ENCODE peak calls at places on chromosomes 16 and 17, in ten cellular contexts. U is IMR-90, A is HCT116, P is heart left ventricle, Z is stomach, V is breast epithelium, Q is A549, R is transverse colon, Y is prostate gland, M is spleen. T is an unnamed sample.

GRCh38 chr17:32268734-32269288 is 3.2 kb downstream of the RHBDL3 start:
- DNase-seq in U (no peak), R (no peak), Y (no peak), Z (no peak), Q (no peak), P (no peak), V (no peak), A (no peak), M (peak), T (no peak)

GRCh38 chr17:18877104-18877503 is 19.2 kb downstream of the PRPSAP2 start:
- DNase-seq in M (no peak), V (no peak), R (no peak), Q (peak), P (no peak), U (peak), Y (no peak), Z (no peak), A (no peak), T (no peak)

GRCh38 chr16:53417011-53417410 is 17.3 kb upstream of the RBL2 start:
- DNase-seq in Y (no peak), Q (no peak), A (no peak), P (no peak), Z (no peak), V (no peak), R (no peak), M (no peak), U (peak), T (no peak)

GRCh38 chr16:85384831-85385462 is 228.2 kb upstream of the GSE1 start:
- DNase-seq in R (peak), Z (peak), M (peak), Q (no peak), A (no peak), U (no peak), Y (peak), V (peak), P (peak), T (no peak)

GRCh38 chr17:51487947-51488346 is 227.6 kb downstream of the UTP18 start:
- DNase-seq in P (no peak), R (no peak), Z (no peak), M (no peak), U (no peak), A (peak), Y (no peak), Q (peak), V (no peak), T (no peak)

GRCh38 chr17:73458191-73458590 is 146.4 kb upstream of the CDC42EP4 start:
- DNase-seq in M (no peak), A (no peak), Y (no peak), V (no peak), Q (no peak), Z (no peak), R (no peak), U (no peak), P (no peak), T (no peak)

GRCh38 chr17:69597898-69598692 is 183.6 kb downstream of the MAP2K6 start:
- DNase-seq in Z (no peak), Y (no peak), V (no peak), Q (peak), R (no peak), M (no peak), P (no peak), A (no peak), U (peak), T (no peak)

GRCh38 chr17:82056729-82057621 is 5.3 kb downstream of the GPS1 start:
- DNase-seq in P (peak), Z (no peak), M (peak), Y (no peak), U (no peak), A (no peak), Q (no peak), R (no peak), V (no peak), T (no peak)

GRCh38 chr16:3157229-3158013 is 22.6 kb downstream of the ZNF213 start:
- DNase-seq in V (peak), A (peak), Z (peak), U (peak), M (peak), P (peak), Q (peak), Y (peak), R (peak), T (peak)

GRCh38 chr17:47797797-47798196 is 23.8 kb downstream of the OSBPL7 start:
- DNase-seq in Y (no peak), P (no peak), U (no peak), Q (no peak), A (no peak), R (no peak), Z (no peak), V (no peak), M (no peak), T (no peak)

GRCh38 chr16:4615389-4616046 is 830 bp upstream of the UBALD1 start:
- DNase-seq in Q (no peak), Z (no peak), U (no peak), P (peak), M (peak), R (peak), Y (no peak), V (peak), A (no peak), T (peak)

DNA sequence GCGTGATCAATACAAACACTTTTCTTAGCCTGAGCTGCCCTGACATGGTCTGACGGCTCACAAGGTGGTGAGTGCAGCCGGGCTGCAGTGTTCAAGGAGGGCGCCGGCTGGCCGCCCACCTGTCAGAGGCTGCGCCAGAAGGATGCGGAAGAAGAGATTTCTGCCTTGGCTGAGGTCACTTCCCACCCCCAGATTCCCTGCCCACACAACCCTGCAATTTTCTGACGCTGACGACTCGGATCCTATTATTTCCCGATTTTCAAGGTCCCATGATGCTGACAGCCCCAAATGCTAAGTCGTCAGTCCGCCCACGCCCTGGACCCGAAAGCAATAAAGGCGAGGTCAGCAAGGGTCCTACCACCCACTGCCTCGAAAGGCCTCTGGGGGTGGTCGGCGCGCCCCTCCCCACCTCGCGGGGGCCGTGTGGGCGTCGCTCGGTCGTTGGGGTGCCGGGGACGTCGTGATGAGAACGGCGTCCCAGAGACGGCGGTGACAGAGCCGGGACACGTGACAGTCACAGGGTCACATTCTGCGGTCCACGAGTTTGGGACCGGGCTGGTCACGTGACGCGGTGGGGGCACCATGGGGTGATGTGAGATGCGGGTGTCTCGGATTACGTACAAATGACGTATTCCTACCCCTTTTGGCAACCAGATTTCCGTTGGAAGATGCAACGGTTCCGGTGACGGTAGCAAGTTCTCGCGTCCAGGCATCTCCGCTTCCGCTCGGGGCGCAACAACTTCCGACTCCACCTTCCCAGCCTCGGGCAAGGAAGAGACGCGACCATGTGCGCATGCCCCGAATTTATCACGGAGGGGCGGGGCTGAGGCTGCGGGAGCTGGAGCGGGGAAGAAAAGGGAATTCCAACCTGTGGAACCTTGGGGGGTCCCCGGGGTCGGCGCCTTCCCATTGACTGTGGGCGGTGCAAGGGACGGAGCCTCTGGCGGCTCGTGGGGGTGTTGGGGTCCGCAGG is at the start of gene STX4:
- DNase-seq in M (peak), V (peak), Y (peak), Z (peak), A (peak), P (peak), U (peak), Q (peak), R (peak), T (peak)
- TF ChIP-seq POLR2A in M (peak), V (peak), Y (peak), Z (no peak), A (no peak), P (no peak), U (peak), Q (no peak), R (peak), T (peak)

GRCh38 chr16:167117-167462 is 1.3 kb downstream of the HBM start:
- DNase-seq in V (no peak), U (no peak), Y (no peak), P (no peak), M (no peak), R (no peak), Q (no peak), Z (no peak), A (no peak), T (no peak)

GRCh38 chr16:168424-168823 is 2.6 kb downstream of the HBM start:
- DNase-seq in U (no peak), R (no peak), V (no peak), Y (no peak), P (no peak), Z (no peak), M (no peak), A (no peak), Q (no peak), T (no peak)

GRCh38 chr16:166375-167116 is 768 bp downstream of the HBM start:
- DNase-seq in P (no peak), U (no peak), V (no peak), R (no peak), M (no peak), Z (no peak), A (no peak), Y (no peak), Q (no peak), T (no peak)

GRCh38 chr16:165218-165538 is 600 bp upstream of the HBM start:
- DNase-seq in Z (no peak), P (no peak), R (no peak), U (no peak), M (no peak), A (no peak), Q (no peak), V (no peak), Y (no peak), T (no peak)

DNA sequence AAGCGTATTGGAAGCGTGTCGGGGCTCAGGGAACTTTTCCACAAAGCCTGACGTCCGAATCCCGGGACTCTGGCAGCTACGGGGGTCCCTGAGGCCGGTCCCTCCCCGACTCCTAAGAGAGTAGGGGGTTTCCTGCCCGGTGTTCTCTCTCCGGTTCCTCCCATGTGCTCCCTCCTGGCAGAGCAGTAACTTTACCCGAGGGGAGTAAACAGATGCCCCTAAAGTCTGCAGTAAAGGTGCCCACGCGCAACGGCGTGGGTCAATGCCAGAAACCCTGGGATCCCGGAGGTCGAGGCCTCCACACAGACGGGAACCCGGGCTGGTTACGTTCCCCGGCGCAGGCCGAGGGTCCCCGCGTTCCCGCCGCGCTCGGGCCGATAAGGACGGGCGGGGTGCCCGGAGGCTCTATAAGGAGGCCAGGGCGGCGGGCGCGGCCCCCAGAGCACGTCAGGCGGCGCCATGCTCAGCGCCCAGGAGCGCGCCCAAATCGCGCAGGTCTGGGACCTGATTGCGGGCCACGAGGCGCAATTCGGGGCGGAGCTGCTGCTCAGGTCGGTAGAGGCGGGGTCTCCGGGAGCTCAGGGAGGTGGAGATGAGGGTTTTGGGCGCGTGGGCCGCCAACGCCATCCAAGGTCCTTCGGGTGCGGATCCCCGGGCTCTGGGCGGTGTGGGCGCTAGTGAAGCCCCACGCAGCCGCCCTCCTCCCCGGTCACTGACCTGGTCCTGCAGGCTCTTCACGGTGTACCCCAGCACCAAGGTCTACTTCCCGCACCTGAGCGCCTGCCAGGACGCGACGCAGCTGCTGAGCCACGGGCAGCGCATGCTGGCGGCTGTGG is at the start of gene HBM:
- DNase-seq in R (no peak), A (no peak), Y (no peak), Q (no peak), P (no peak), M (no peak), U (no peak), V (no peak), Z (no peak), T (no peak)
- H3K4me3 ChIP-seq in R (peak), A (no peak), Y (no peak), Q (peak), P (no peak), M (peak), U (no peak), V (peak), Z (no peak), T (no peak)

GRCh38 chr16:10967981-10968380 is 23.6 kb downstream of the CLEC16A start:
- DNase-seq in A (no peak), Q (no peak), U (no peak), M (no peak), Y (no peak), Z (peak), R (no peak), P (peak), V (no peak), T (no peak)
- TF ChIP-seq POLR2A in A (no peak), Q (no peak), U (no peak), M (no peak), Y (no peak), Z (no peak), R (no peak), P (no peak), V (no peak), T (no peak)

DNA sequence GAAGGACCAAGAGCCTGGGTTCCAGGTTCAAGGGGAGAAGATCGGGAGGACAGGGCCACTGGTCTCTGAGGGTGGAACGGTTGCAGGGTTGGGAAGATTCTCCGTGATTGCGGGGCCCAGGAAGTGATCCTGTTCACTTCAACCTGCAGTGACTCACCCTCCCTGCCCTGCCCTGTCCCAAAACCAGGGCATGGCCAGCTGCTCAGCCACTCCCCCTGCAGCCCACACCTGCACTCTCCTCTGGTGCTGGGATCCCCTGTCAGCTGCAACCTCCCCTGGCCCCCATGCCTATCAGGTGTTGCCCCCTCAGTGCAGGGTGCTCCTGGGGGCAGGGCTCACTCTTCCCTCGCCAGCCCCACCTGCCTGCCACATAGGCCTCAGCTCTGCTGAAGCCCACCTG is 1.1 kb downstream of the RUNDC3A start:
- DNase-seq in Q (no peak), U (no peak), M (peak), Y (no peak), A (no peak), V (no peak), R (no peak), P (no peak), Z (no peak), T (no peak)
- H3K4me3 ChIP-seq in Q (no peak), U (no peak), M (peak), Y (no peak), A (no peak), V (no peak), R (no peak), P (no peak), Z (no peak), T (no peak)

GRCh38 chr16:56426585-56426984 is 1.2 kb upstream of the AMFR start:
- DNase-seq in Z (no peak), M (no peak), A (no peak), Y (no peak), R (no peak), U (peak), Q (no peak), P (no peak), V (no peak), T (no peak)

GRCh38 chr16:56423584-56424403 is 1.6 kb downstream of the AMFR start:
- DNase-seq in A (no peak), P (no peak), M (no peak), Y (no peak), Q (no peak), R (no peak), Z (no peak), U (no peak), V (no peak), T (no peak)

GRCh38 chr16:56424791-56425438 is 430 bp downstream of the AMFR start:
- DNase-seq in V (no peak), A (no peak), Y (peak), P (peak), M (peak), Z (no peak), Q (no peak), U (no peak), R (peak), T (peak)

GRCh38 chr16:56424404-56424765 is 960 bp downstream of the AMFR start:
- DNase-seq in Z (no peak), P (no peak), R (no peak), U (no peak), Q (no peak), Y (no peak), V (no peak), M (no peak), A (no peak), T (no peak)

GRCh38 chr16:56425439-56425832 is at the start of gene AMFR:
- DNase-seq in Y (peak), Q (peak), V (no peak), Z (peak), P (peak), M (peak), R (peak), U (peak), A (peak), T (peak)
- TF ChIP-seq POLR2A in Y (peak), Q (peak), V (no peak), Z (no peak), P (no peak), M (no peak), R (no peak), U (no peak), A (no peak), T (peak)

T was measured in uterus.